ENCODE peak calls at places on chromosomes 16 and 17, in ten cellular contexts. U, L, P, M, Q, T, F, V, O and C are unnamed samples.

GRCh38 chr17:60356947-60357346 is 35.0 kb downstream of the USP32 start:
- DNase-seq in T (no peak), P (peak; percentile 40), Q (no peak), U (no peak), O (no peak), V (no peak), M (no peak), F (no peak), L (no peak), C (peak; percentile 47)

GRCh38 chr17:38454528-38454927 is 26.3 kb downstream of the ARHGAP23 start:
- DNase-seq in U (no peak), O (no peak), P (peak; percentile 78), L (no peak), Q (no peak), F (no peak), V (no peak), T (no peak), M (peak; percentile 79), C (peak; percentile 80)

GRCh38 chr16:58348986-58349385 is 43.3 kb upstream of the GINS3 start:
- DNase-seq in T (no peak), M (no peak), U (no peak), P (peak; percentile 7), L (no peak), O (no peak), Q (no peak), V (peak; percentile 33), F (no peak), C (no peak)

GRCh38 chr16:583470-583814 is 6.4 kb upstream of the RAB40C start:
- DNase-seq in U (no peak), P (no peak), O (no peak), T (peak; percentile 71), Q (no peak), V (no peak), F (peak; percentile 80), L (no peak), M (no peak), C (no peak)

GRCh38 chr16:70594569-70594968 is 51.8 kb upstream of the IL34 start:
- DNase-seq in F (no peak), M (peak; percentile 54), O (no peak), L (no peak), Q (no peak), T (no peak), V (no peak), U (no peak), P (no peak), C (no peak)

GRCh38 chr17:29645516-29646051 is 22.9 kb upstream of the CORO6 start:
- DNase-seq in M (no peak), P (peak; percentile 90), L (no peak), V (no peak), Q (no peak), F (no peak), U (no peak), O (no peak), T (no peak), C (peak; percentile 82)

GRCh38 chr17:48442819-48443218 is 12.8 kb upstream of the SKAP1 start:
- DNase-seq in M (peak; percentile 38), L (no peak), V (no peak), U (no peak), F (no peak), P (no peak), T (no peak), Q (no peak), O (no peak), C (no peak)

GRCh38 chr17:7673239-7673638 is 14.1 kb downstream of the TP53 start:
- DNase-seq in Q (peak; percentile 34), F (peak; percentile 85), L (peak; percentile 3), P (no peak), U (no peak), V (peak; percentile 29), O (no peak), M (peak; percentile 59), T (peak; percentile 66), C (no peak)

GRCh38 chr17:31495049-31495885 is 103.8 kb downstream of the RAB11FIP4 start:
- DNase-seq in V (no peak), M (peak; percentile 46), Q (no peak), P (no peak), T (no peak), U (no peak), L (no peak), F (no peak), O (no peak), C (no peak)

GRCh38 chr16:89990799-89991198 is 28.5 kb downstream of the DBNDD1 start:
- DNase-seq in V (no peak), T (no peak), U (no peak), O (no peak), Q (no peak), F (no peak), M (no peak), L (no peak), P (no peak), C (no peak)

GRCh38 chr17:72602517-72603345 is 481.9 kb downstream of the SOX9 start:
- DNase-seq in Q (peak; percentile 78), V (peak; percentile 19), M (peak; percentile 83), U (peak; percentile 39), L (no peak), P (peak; percentile 95), F (peak; percentile 90), O (no peak), T (peak; percentile 87), C (peak; percentile 73)

GRCh38 chr17:45172541-45173286 is 11.0 kb downstream of the HEXIM2 start:
- DNase-seq in V (peak; percentile 81), P (peak; percentile 85), M (peak; percentile 97), U (no peak), L (no peak), O (peak; percentile 95), F (peak; percentile 63), T (peak; percentile 75), Q (peak; percentile 62), C (peak; percentile 72)

GRCh38 chr17:44898768-44899073 is 524 bp downstream of the EFTUD2 start:
- DNase-seq in L (no peak), V (no peak), U (no peak), F (peak; percentile 61), Q (no peak), P (peak; percentile 46), O (no peak), T (no peak), M (peak; percentile 63), C (no peak)

GRCh38 chr16:1723450-1724147 is 17.6 kb downstream of the MAPK8IP3 start:
- DNase-seq in Q (peak; percentile 47), L (no peak), F (peak; percentile 67), U (no peak), M (peak; percentile 68), O (no peak), V (peak; percentile 59), T (no peak), P (peak; percentile 19), C (peak; percentile 32)

GRCh38 chr17:69609495-69610315 is 195.2 kb downstream of the MAP2K6 start:
- DNase-seq in M (peak; percentile 68), F (peak; percentile 59), V (no peak), Q (peak; percentile 27), O (no peak), L (no peak), P (peak; percentile 34), T (peak; percentile 48), U (no peak), C (peak; percentile 55)

GRCh38 chr16:9042533-9042932 is 48.9 kb upstream of the HAPSTR1 start:
- DNase-seq in O (no peak), Q (no peak), V (no peak), P (no peak), L (no peak), T (no peak), F (peak; percentile 35), U (no peak), M (no peak), C (no peak)

GRCh38 chr17:63519972-63520882 is 2.9 kb upstream of the KCNH6 start:
- DNase-seq in U (no peak), V (no peak), L (no peak), O (no peak), M (peak; percentile 31), F (peak; percentile 19), Q (no peak), T (no peak), P (no peak), C (no peak)

GRCh38 chr17:58301504-58302150 is 20.9 kb upstream of the MPO start:
- DNase-seq in V (no peak), P (no peak), Q (no peak), U (no peak), L (no peak), T (no peak), O (no peak), M (no peak), F (no peak), C (no peak)

GRCh38 chr16:84266451-84266850 is 26.6 kb upstream of the KCNG4 start:
- DNase-seq in P (peak; percentile 58), V (peak; percentile 63), Q (peak; percentile 85), F (peak; percentile 91), L (peak; percentile 21), U (peak; percentile 70), T (peak; percentile 92), O (no peak), M (peak; percentile 51), C (peak; percentile 47)
- H2AFZ ChIP-seq in P (no peak overlapping the region), V (peak overlapping the region; percentile 37), Q (peak overlapping the region; percentile 93), F (peak overlapping the region; percentile 73), L (no peak overlapping the region), U (peak overlapping the region; percentile 83), T (peak overlapping the region; percentile 0), O (no peak overlapping the region), M (no peak overlapping the region), C (peak overlapping the region; percentile 56)

DNA sequence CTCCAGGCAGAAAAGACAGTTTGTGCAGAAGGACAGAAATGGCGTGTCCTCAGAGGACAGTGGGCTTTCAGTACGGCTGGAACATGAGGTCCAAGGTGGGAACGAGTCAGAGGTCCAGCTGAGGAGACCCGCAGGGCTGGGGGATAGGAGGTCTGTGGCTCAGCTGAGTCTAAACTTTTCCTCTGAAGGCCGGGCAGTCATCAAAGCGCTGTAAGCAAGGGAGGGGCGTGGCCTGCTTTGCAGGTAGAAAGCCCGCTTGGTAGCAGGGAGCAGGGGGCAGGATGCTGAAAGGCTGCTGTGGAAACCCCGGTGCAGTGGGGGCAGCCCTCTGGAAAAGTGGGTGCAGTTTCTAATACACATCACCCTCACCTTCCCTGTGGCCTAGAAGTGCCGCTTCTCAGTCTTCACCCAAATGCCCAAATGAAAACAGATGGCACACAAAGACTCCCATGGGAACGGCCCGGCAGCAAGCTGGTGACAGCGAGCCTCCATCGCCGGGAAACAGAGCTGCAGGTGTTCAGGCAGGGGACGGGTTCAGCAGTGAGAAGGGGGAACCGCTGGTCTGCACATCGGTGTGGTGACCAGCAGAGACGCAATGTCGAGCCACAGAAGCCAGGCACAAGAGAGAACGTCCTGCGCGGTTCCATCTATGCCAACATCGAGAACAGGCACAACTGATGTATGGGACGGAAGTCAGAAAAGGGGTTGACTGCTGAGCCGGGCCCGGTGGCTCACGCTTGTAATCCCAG is 12.2 kb upstream of the OSGIN1 start:
- DNase-seq in L (no peak), V (no peak), Q (no peak), O (no peak), U (no peak), M (no peak), F (peak; percentile 57), P (no peak), T (peak; percentile 46), C (no peak)
- H2AFZ ChIP-seq in L (no peak overlapping the region), V (no peak overlapping the region), Q (no peak overlapping the region), O (no peak overlapping the region), U (no peak overlapping the region), M (no peak overlapping the region), F (no peak overlapping the region), P (no peak overlapping the region), T (no peak overlapping the region), C (no peak overlapping the region)

GRCh38 chr17:1999557-2000251 is 25.4 kb downstream of the RTN4RL1 start:
- DNase-seq in F (peak; percentile 46), Q (peak; percentile 79), U (peak; percentile 66), V (no peak), T (peak; percentile 72), P (peak; percentile 34), O (no peak), L (no peak), M (peak; percentile 19), C (peak; percentile 19)
- H2AFZ ChIP-seq in F (no peak overlapping the region), Q (no peak overlapping the region), U (peak overlapping the region; percentile 57), V (no peak overlapping the region), T (no peak overlapping the region), P (peak overlapping the region; percentile 41), O (no peak overlapping the region), L (no peak overlapping the region), M (no peak overlapping the region), C (peak overlapping the region; percentile 77)

GRCh38 chr17:82031885-82032627 is 578 bp downstream of the RAC3 start:
- DNase-seq in V (peak; percentile 31), M (peak; percentile 57), Q (peak; percentile 38), U (no peak), O (no peak), F (peak; percentile 86), T (peak; percentile 91), P (no peak), L (no peak), C (no peak)
- H2AFZ ChIP-seq in V (no peak overlapping the region), M (no peak overlapping the region), Q (no peak overlapping the region), U (peak overlapping the region; percentile 77), O (no peak overlapping the region), F (no peak overlapping the region), T (no peak overlapping the region), P (no peak overlapping the region), L (no peak overlapping the region), C (peak overlapping the region; percentile 81)